ENCODE peak calls at places on chromosomes 11 and 22, in five cellular contexts. S is fibroblast of lung, O is Caco-2, B is foreskin keratinocyte, F is left ventricle myocardium inferior. J is an unnamed sample. For H3K27me3, the result is how much of the 10 kb centered on the place peaks cover.

GRCh38 chr11:2781413-2782274 is 81.8 kb upstream of the KCNQ1OT1 start:
- DNase-seq in S (no peak), O (peak), B (no peak), F (peak), J (no peak)

GRCh38 chr11:94175545-94175944 is 46.9 kb downstream of the PANX1 start:
- DNase-seq in S (peak), O (no peak), B (peak), F (no peak), J (peak)

GRCh38 chr11:30143098-30143705 is 87.6 kb upstream of the FSHB start:
- DNase-seq in S (peak), O (no peak), B (no peak), F (no peak), J (peak)

GRCh38 chr11:12113294-12113693 is 2.9 kb downstream of the MICAL2 start:
- DNase-seq in S (peak), O (no peak), B (no peak), F (no peak), J (no peak)

GRCh38 chr11:73538381-73538872 is 59.5 kb downstream of the FAM168A start:
- DNase-seq in S (peak), O (no peak), B (no peak), F (no peak), J (no peak)

GRCh38 chr11:102476812-102477211 is 24.2 kb upstream of the TMEM123 start:
- DNase-seq in S (no peak), O (no peak), B (no peak), F (peak), J (peak)

GRCh38 chr22:17764036-17764435 is 10.2 kb downstream of the BID start:
- DNase-seq in S (no peak), O (no peak), B (no peak), F (no peak), J (no peak)

GRCh38 chr11:126444072-126444471 is 88.6 kb downstream of the ST3GAL4 start:
- DNase-seq in S (no peak), O (no peak), B (no peak), F (no peak), J (no peak)

GRCh38 chr22:31969789-31970489 is 25.6 kb downstream of the YWHAH start:
- DNase-seq in S (peak), O (peak), B (peak), F (peak), J (peak)

GRCh38 chr22:33274214-33274828 is 216.1 kb upstream of the SYN3 start:
- DNase-seq in S (no peak), O (peak), B (no peak), F (no peak), J (no peak)

GRCh38 chr11:72642815-72643511 is 31.3 kb downstream of the PDE2A start:
- DNase-seq in S (peak), O (peak), B (peak), F (peak), J (peak)

GRCh38 chr22:19740586-19740985 is 17.2 kb downstream of the GP1BB start:
- DNase-seq in S (no peak), O (no peak), B (no peak), F (no peak), J (no peak)

GRCh38 chr11:132728026-132728425 is 804.3 kb downstream of the OPCML start:
- DNase-seq in S (no peak), O (no peak), B (no peak), F (no peak), J (no peak)

GRCh38 chr11:77332259-77332658 is 30.8 kb upstream of the GDPD4 start:
- DNase-seq in S (no peak), O (no peak), B (no peak), F (no peak), J (no peak)

GRCh38 chr11:47248304-47248663 is 330 bp downstream of the ACP2 start:
- DNase-seq in S (peak), O (no peak), B (no peak), F (no peak), J (no peak)

GRCh38 chr11:62546244-62546936 is at the start of gene AHNAK:
- DNase-seq in S (peak), O (peak), B (no peak), F (peak), J (peak)

GRCh38 chr11:15688351-15688792 is 573.6 kb downstream of the INSC start:
- DNase-seq in S (peak), O (no peak), B (no peak), F (peak), J (no peak)

GRCh38 chr11:73779084-73779902 is 8.4 kb upstream of the MRPL48 start:
- DNase-seq in S (peak), O (peak), B (peak), F (peak), J (peak)

DNA sequence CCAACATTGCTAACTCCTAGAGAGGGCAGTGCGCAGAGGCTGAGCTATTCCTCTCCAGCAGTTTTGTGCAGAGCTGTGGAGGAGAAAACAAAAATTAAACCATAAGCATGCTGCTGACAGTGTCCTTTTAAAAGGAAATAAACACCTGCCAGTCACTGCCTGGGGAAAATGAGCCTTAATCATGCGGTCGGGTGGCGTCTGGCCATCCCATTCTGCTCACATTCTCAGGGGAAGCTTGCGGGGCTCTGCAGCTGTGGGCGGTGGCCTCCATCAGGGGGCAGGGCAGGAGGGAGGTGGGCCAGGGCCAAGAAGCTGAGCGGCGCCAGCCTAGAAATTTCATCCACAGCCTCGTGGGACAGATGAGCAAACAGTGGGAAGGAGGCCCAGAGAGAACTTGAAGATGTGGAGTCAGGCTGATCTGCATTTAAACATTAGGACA is 71.0 kb upstream of the TP53I11 start:
- DNase-seq in S (peak), O (no peak), B (no peak), F (peak), J (no peak)
- H3K27me3 ChIP-seq in S (under half), O (under half), B (under half), F (under half), J (under half)

GRCh38 chr11:58059011-58059358 is 28.2 kb downstream of the OR6Q1 start:
- DNase-seq in S (peak), O (no peak), B (peak), F (no peak), J (peak)

GRCh38 chr11:58060535-58060934 is 29.8 kb downstream of the OR6Q1 start:
- DNase-seq in S (peak), O (no peak), B (no peak), F (no peak), J (no peak)

GRCh38 chr11:58061813-58062212 is 31.1 kb downstream of the OR6Q1 start:
- DNase-seq in S (peak), O (no peak), B (peak), F (no peak), J (peak)

GRCh38 chr11:58058276-58059010 is 27.7 kb downstream of the OR6Q1 start:
- DNase-seq in S (no peak), O (no peak), B (no peak), F (no peak), J (peak)

DNA sequence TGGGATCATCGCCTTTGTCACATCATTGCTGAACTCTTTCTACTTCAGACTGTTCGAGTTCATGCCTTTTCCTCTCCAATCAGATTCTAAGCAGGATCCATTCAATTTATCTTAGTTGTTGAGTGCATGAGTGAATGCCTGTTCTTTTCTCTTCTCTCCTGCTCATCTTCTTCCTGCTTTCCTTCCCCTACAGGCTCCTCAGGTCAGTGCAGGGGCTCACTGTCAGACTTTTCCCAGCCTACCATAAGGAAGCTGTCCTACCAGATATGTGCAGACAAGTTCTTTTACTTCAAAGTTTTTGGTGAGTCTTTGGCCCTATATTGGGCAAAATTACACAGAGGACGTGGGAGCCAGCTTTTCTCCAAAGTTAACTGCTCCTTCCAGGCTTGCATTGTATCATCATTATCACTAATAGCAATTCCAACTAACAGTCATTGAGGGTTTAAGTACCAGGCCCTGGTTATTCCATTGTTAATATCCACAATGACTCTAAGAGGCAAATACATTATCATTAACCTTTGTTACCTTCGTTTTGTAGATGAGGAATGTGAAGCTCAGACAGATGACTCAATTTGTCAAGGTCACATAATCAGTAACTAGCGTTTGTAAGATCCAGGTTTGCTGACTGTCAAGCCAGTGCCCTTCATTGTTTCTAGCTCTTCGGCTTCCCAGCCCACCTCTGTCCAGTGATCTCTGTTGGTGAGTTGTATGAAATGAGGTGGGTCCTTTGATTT is 30.4 kb downstream of the OR6Q1 start:
- DNase-seq in S (peak), O (no peak), B (no peak), F (no peak), J (peak)
- TF ChIP-seq CTCF in S (peak), O (no peak), B (peak), F (peak), J (peak)

GRCh38 chr22:37448521-37449150 is 21.4 kb upstream of the ELFN2 start:
- DNase-seq in S (no peak), O (no peak), B (no peak), F (no peak), J (peak)
- H3K27me3 ChIP-seq in S (under half), O (under half), B (under half), F (half or more), J (under half)

GRCh38 chr22:37420656-37421467 is 6.4 kb downstream of the ELFN2 start:
- DNase-seq in S (peak), O (no peak), B (no peak), F (no peak), J (peak)
- TF ChIP-seq CTCF in S (no peak), O (no peak), B (peak), F (no peak), J (no peak)

DNA sequence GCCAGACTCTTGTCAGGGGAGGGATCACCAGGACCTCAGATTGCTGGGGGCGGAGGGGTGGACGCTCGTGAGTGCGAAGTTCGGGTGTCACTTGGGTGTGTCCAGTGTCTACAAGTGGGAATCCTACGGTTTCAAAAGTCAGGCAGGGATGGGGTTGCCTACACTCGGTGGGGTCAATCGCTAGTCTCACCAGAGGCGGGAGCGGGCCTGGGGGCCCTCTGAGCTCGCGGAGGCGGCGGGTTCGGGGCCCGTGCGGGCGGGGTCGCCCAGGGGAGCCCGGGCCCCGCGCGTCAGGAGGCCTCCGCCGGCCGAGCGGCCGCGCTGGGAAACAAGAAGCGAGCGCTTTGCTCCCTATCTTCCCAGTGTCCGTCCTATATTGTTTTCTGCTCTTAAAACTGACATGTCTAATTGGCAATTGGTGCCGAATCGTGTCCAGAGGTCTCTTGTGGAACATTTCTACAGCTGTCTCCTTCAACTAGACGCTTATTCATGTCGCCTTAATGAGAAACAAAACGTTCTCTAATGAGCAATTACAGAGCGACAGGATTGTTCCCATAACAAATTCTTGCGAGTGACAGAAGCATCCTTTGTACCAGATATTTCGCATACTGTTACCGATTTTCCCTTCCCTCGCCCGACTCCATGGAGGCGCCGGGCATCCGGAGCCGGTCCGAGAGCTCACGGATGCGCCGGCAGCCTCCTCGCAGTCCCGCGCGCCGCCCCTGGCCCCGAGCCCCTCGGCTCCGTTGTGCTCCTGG is 11.9 kb downstream of the PAX6 start:
- DNase-seq in S (no peak), O (no peak), B (no peak), F (no peak), J (no peak)
- H3K27me3 ChIP-seq in S (half or more), O (under half), B (half or more), F (half or more), J (half or more)

DNA sequence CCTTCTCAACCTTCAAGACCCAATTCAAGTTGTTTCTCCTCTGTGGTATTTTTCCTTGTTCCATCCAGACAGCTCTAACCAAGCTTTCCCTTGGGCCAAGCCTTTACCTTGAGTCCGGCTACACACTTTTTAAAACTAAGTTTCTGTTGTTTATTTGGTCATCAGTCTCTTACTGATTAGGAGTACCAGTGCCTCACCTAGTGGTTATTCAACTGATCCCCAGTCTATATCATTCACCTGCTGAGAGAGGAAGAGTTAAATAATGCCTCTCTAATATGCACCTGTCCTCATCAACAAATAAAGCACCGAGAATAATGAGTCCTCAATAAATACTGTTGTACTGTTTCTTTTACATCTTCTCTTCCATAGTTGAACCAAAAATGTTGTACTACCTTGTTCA is 160.8 kb downstream of the MSANTD4 start:
- DNase-seq in S (no peak), O (no peak), B (no peak), F (no peak), J (peak)
- TF ChIP-seq CTCF in S (peak), O (no peak), B (peak), F (no peak), J (peak)

DNA sequence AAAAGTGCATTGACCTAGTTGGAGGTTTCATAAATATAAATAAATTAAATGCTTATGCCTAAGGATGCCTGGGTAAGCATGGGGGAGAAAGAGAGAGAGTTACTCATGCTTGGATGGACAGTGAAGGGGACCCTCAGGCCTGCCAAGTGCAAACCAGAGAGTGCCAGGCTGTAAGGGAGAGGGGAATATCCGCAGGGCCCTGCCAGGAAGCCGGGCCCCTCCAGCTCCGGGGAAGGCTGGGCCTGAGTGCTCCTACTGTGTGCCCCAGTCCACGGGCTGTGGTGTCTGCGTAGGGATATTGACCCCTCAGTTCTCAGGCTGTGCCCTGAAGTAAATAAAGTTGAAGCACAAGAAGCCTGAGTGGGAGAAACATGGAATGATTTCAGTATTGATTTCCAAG is 214.5 kb downstream of the DSCAML1 start:
- DNase-seq in S (no peak), O (peak), B (no peak), F (no peak), J (no peak)
- H3K27me3 ChIP-seq in S (under half), O (under half), B (under half), F (under half), J (under half)

GRCh38 chr22:50267591-50268390 is 2.4 kb downstream of the MAPK11 start:
- DNase-seq in S (peak), O (peak), B (no peak), F (peak), J (peak)
- TF ChIP-seq CTCF in S (peak), O (no peak), B (peak), F (peak), J (peak)

DNA sequence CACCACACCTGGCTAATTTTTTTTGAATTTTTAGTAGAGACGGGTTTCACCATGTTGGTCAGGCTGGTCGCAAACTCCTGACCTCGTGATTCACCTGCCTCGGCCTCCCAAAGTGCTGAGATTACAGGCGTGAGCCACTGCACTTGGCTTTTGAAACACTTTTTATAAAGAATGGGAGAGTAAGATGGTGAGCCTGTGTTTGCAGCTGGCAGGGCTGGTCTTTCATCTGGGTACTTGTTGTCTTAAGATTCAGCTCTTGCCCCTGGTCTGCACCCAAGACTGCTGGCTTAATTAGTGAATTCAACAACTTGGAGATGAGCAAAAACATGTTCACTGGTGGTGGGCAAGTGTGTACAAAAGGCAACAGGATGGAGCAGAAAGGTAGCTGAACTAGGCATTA is 4.0 kb downstream of the TSPAN18 start:
- DNase-seq in S (no peak), O (no peak), B (no peak), F (no peak), J (no peak)
- H3K27me3 ChIP-seq in S (under half), O (under half), B (half or more), F (under half), J (under half)